ENCODE peak calls at places on chromosomes 12 and 14, in eight cellular contexts. S, Q, R, W, I, M, X and P are unnamed samples.

GRCh38 chr12:24591079-24591626 is 357.7 kb downstream of the BCAT1 start:
- DNase-seq in Q (no peak), R (no peak), W (no peak), M (no peak), I (no peak), S (no peak), X (no peak), P (no peak)

GRCh38 chr12:89162704-89163261 is 189.5 kb downstream of the DUSP6 start:
- DNase-seq in X (peak), S (no peak), R (peak), I (no peak), M (no peak), Q (no peak), W (peak), P (peak)

GRCh38 chr14:33357225-33358010 is 418.7 kb downstream of the NPAS3 start:
- DNase-seq in R (no peak), Q (no peak), W (no peak), I (no peak), X (no peak), M (no peak), S (no peak), P (peak)

GRCh38 chr12:50120521-50120920 is 8.5 kb downstream of the COX14 start:
- DNase-seq in W (no peak), X (no peak), S (no peak), I (no peak), Q (no peak), M (no peak), R (no peak), P (no peak)

GRCh38 chr14:25680934-25681333 is 631.0 kb upstream of the STXBP6 start:
- DNase-seq in I (no peak), W (no peak), R (no peak), Q (no peak), X (no peak), M (no peak), S (no peak), P (no peak)

GRCh38 chr12:51948066-51948465 is 3.4 kb upstream of the ACVR1B start:
- DNase-seq in S (no peak), R (no peak), Q (no peak), I (no peak), W (no peak), M (no peak), X (no peak), P (no peak)

GRCh38 chr12:122991623-122992275 is 11.3 kb downstream of the ARL6IP4 start:
- DNase-seq in X (no peak), W (no peak), R (no peak), S (no peak), I (no peak), Q (no peak), M (no peak), P (peak)

GRCh38 chr14:60817113-60817512 is 82.6 kb downstream of the MNAT1 start:
- DNase-seq in I (no peak), S (no peak), Q (no peak), M (no peak), W (no peak), R (no peak), X (no peak), P (no peak)

GRCh38 chr12:119804011-119804641 is 73.0 kb downstream of the CIT start:
- DNase-seq in Q (no peak), X (peak), S (no peak), R (no peak), W (peak), I (no peak), M (no peak), P (peak)

GRCh38 chr14:37122919-37123639 is 49.3 kb downstream of the SLC25A21 start:
- DNase-seq in X (no peak), M (no peak), I (no peak), R (no peak), W (peak), S (no peak), Q (no peak), P (no peak)

GRCh38 chr14:103840016-103840415 is 7.4 kb downstream of the PPP1R13B start:
- DNase-seq in Q (no peak), S (no peak), X (no peak), I (no peak), R (no peak), M (no peak), W (no peak), P (no peak)

GRCh38 chr12:116420476-116420875 is 138.7 kb upstream of the MAP1LC3B2 start:
- DNase-seq in I (no peak), X (no peak), Q (no peak), W (no peak), S (no peak), R (no peak), M (no peak), P (no peak)

GRCh38 chr14:28949503-28949902 is 182.9 kb downstream of the FOXG1 start:
- DNase-seq in S (no peak), X (no peak), R (no peak), W (no peak), I (no peak), M (no peak), Q (no peak), P (no peak)

GRCh38 chr12:51323966-51324895 is at the start of gene BIN2:
- DNase-seq in S (peak), M (peak), I (peak), W (no peak), Q (no peak), X (no peak), R (peak), P (peak)

GRCh38 chr14:101457177-101457935 is 103.9 kb upstream of the DIO3 start:
- DNase-seq in S (no peak), W (no peak), Q (no peak), X (no peak), I (no peak), M (no peak), R (no peak), P (no peak)

GRCh38 chr12:95615735-95616134 is 64.5 kb upstream of the USP44 start:
- DNase-seq in Q (no peak), I (no peak), M (no peak), W (peak), X (no peak), R (no peak), S (no peak), P (no peak)

GRCh38 chr12:86186449-86186848 is 69.7 kb downstream of the MGAT4C start:
- DNase-seq in X (no peak), I (no peak), S (no peak), W (peak), Q (no peak), M (no peak), R (no peak), P (no peak)

GRCh38 chr12:42798811-42799438 is 209.4 kb upstream of the PRICKLE1 start:
- DNase-seq in Q (no peak), W (peak), R (no peak), I (no peak), S (no peak), M (no peak), X (no peak), P (no peak)

GRCh38 chr12:101850199-101850598 is 19.4 kb upstream of the GNPTAB start:
- DNase-seq in I (no peak), Q (no peak), S (no peak), R (no peak), M (no peak), X (no peak), W (no peak), P (no peak)

GRCh38 chr12:105477873-105478272 is 147.4 kb downstream of the C12orf75 start:
- DNase-seq in W (no peak), S (no peak), X (no peak), I (no peak), Q (no peak), M (no peak), R (no peak), P (no peak)

GRCh38 chr12:12925383-12925782 is 26.6 kb downstream of the GPRC5D start:
- DNase-seq in X (no peak), W (no peak), M (no peak), I (no peak), S (no peak), R (no peak), Q (no peak), P (no peak)

GRCh38 chr12:24615967-24616411 is 332.9 kb downstream of the BCAT1 start:
- DNase-seq in R (no peak), Q (no peak), W (no peak), M (no peak), S (no peak), X (no peak), I (no peak), P (no peak)

GRCh38 chr14:24207104-24207543 is 1.6 kb downstream of the TSSK4 start:
- DNase-seq in X (no peak), I (no peak), S (no peak), M (no peak), Q (no peak), W (no peak), R (no peak), P (no peak)

GRCh38 chr14:28305938-28306337 is 460.6 kb upstream of the FOXG1 start:
- DNase-seq in I (no peak), Q (no peak), M (no peak), S (no peak), X (no peak), W (no peak), R (no peak), P (no peak)

GRCh38 chr12:52319097-52319496 is 2.1 kb downstream of the KRT83 start:
- DNase-seq in X (no peak), M (no peak), S (no peak), I (no peak), R (no peak), Q (no peak), W (peak), P (no peak)

GRCh38 chr14:30966415-30967363 is 58.8 kb upstream of the AP4S1 start:
- DNase-seq in X (no peak), S (no peak), I (no peak), Q (no peak), R (no peak), M (no peak), W (peak), P (no peak)

GRCh38 chr12:81502912-81503695 is 256.0 kb downstream of the PPFIA2 start:
- DNase-seq in W (peak), R (no peak), X (peak), I (no peak), M (no peak), Q (no peak), S (no peak), P (no peak)

GRCh38 chr12:64452559-64453329 is 824 bp downstream of the TBK1 start:
- DNase-seq in W (peak), R (no peak), Q (no peak), S (peak), I (no peak), M (no peak), X (peak), P (no peak)

GRCh38 chr12:18141583-18141982 is 51.6 kb upstream of the RERGL start:
- DNase-seq in R (no peak), Q (peak), W (peak), I (no peak), X (no peak), M (no peak), S (no peak), P (no peak)

GRCh38 chr14:94380225-94381148 is 7.9 kb downstream of the SERPINA1 start:
- DNase-seq in S (no peak), R (no peak), X (no peak), I (no peak), M (no peak), W (no peak), Q (no peak), P (no peak)